ENCODE peak calls at places on chromosomes 2 and 18, in four cellular contexts. U is cardiac muscle cell, O is GM23338, C is aorta. X is an unnamed sample. For H3K4me1, the result is how much of the 10 kb centered on the place peaks cover.

GRCh38 chr2:12412898-12413305 is 303.8 kb upstream of the TRIB2 start:
- DNase-seq in U (no peak), C (no peak), O (no peak), X (no peak)

GRCh38 chr2:222404126-222404891 is 20.0 kb upstream of the SGPP2 start:
- DNase-seq in U (no peak), O (no peak), C (peak), X (no peak)

GRCh38 chr2:55364189-55365055 is 55.2 kb downstream of the CCDC88A start:
- DNase-seq in O (no peak), C (no peak), U (no peak), X (no peak)

GRCh38 chr2:53593891-53594585 is 173.6 kb upstream of the CHAC2 start:
- DNase-seq in O (no peak), U (no peak), C (no peak), X (no peak)

GRCh38 chr2:120736202-120736954 is 710 bp downstream of the GLI2 start:
- DNase-seq in O (peak), C (no peak), U (peak), X (peak)

GRCh38 chr2:120436885-120437603 is 91.1 kb downstream of the INHBB start:
- DNase-seq in O (peak), U (no peak), C (no peak), X (peak)

GRCh38 chr2:118989481-118989880 is 47.5 kb downstream of the MARCO start:
- DNase-seq in U (no peak), C (no peak), O (no peak), X (no peak)

GRCh38 chr2:238277695-238278094 is 10.7 kb downstream of the PER2 start:
- DNase-seq in O (peak), U (no peak), C (peak), X (peak)

GRCh38 chr2:79876430-79876829 is 363.6 kb downstream of the CTNNA2 start:
- DNase-seq in C (no peak), U (peak), O (peak), X (no peak)

GRCh38 chr2:181678033-181678586 is 2.2 kb downstream of the NEUROD1 start:
- DNase-seq in O (peak), C (peak), U (peak), X (no peak)

GRCh38 chr2:46812381-46813024 is 103.1 kb downstream of the MCFD2 start:
- DNase-seq in O (no peak), C (peak), U (no peak), X (no peak)

GRCh38 chr18:56869189-56869777 is 218.1 kb downstream of the WDR7 start:
- DNase-seq in U (peak), C (no peak), O (peak), X (no peak)

GRCh38 chr2:143296089-143296488 is 166.9 kb downstream of the ARHGAP15 start:
- DNase-seq in C (no peak), O (peak), U (no peak), X (no peak)

GRCh38 chr2:11539317-11540147 is 5.7 kb downstream of the GREB1 start:
- DNase-seq in C (no peak), U (peak), O (peak), X (no peak)

GRCh38 chr18:68454511-68455228 is 260.2 kb downstream of the TMX3 start:
- DNase-seq in O (no peak), U (no peak), C (no peak), X (no peak)

GRCh38 chr2:190746971-190747761 is 98.3 kb downstream of the NAB1 start:
- DNase-seq in O (peak), U (peak), C (no peak), X (no peak)

GRCh38 chr2:17621781-17622180 is 81.3 kb downstream of the VSNL1 start:
- DNase-seq in C (no peak), O (no peak), U (no peak), X (no peak)

GRCh38 chr2:18455256-18455862 is 105.1 kb downstream of the RDH14 start:
- DNase-seq in O (peak), U (peak), C (no peak), X (no peak)

GRCh38 chr18:58603365-58604067 is 25.4 kb downstream of the ALPK2 start:
- DNase-seq in U (peak), O (no peak), C (no peak), X (no peak)

GRCh38 chr2:172328103-172328835 is 99.1 kb upstream of the ITGA6 start:
- DNase-seq in O (no peak), C (no peak), U (no peak), X (no peak)

GRCh38 chr2:24329700-24330099 is 30.6 kb downstream of the ITSN2 start:
- DNase-seq in O (no peak), C (no peak), U (no peak), X (no peak)

GRCh38 chr18:8695932-8696510 is 9.3 kb upstream of the MTCL1 start:
- DNase-seq in U (no peak), O (no peak), C (no peak), X (peak)

GRCh38 chr2:20052229-20052871 is 922 bp upstream of the LAPTM4A start:
- DNase-seq in U (no peak), O (peak), C (no peak), X (no peak)

GRCh38 chr2:229342376-229342775 is 71.3 kb upstream of the PID1 start:
- DNase-seq in C (peak), U (peak), O (peak), X (no peak)

GRCh38 chr2:62197017-62197586 is 1.2 kb downstream of the B3GNT2 start:
- DNase-seq in U (peak), C (no peak), O (no peak), X (peak)

GRCh38 chr2:63189026-63189425 is 138.4 kb downstream of the OTX1 start:
- DNase-seq in C (no peak), O (peak), U (peak), X (no peak)

GRCh38 chr2:136530154-136530553 is 235.2 kb upstream of the THSD7B start:
- DNase-seq in O (peak), C (no peak), U (peak), X (no peak)

GRCh38 chr2:120642646-120643045 is 93.0 kb upstream of the GLI2 start:
- DNase-seq in U (no peak), O (no peak), C (no peak), X (no peak)

GRCh38 chr2:11080253-11081115 is 74.8 kb upstream of the SLC66A3 start:
- DNase-seq in C (no peak), U (no peak), O (peak), X (no peak)

GRCh38 chr2:25714740-25715139 is 41.4 kb upstream of the DTNB start:
- DNase-seq in U (no peak), O (peak), C (no peak), X (no peak)

GRCh38 chr2:191626497-191627151 is 51.3 kb upstream of the NABP1 start:
- DNase-seq in C (no peak), O (no peak), U (no peak), X (no peak)

GRCh38 chr2:190216829-190217228 is 102.8 kb downstream of the HIBCH start:
- DNase-seq in C (peak), O (peak), U (peak), X (no peak)

GRCh38 chr2:1514391-1515072 is 101.3 kb downstream of the TPO start:
- DNase-seq in U (no peak), C (no peak), O (no peak), X (no peak)

GRCh38 chr2:112812318-112813042 is 24.1 kb downstream of the IL1B start:
- DNase-seq in C (no peak), U (no peak), O (no peak), X (no peak)

GRCh38 chr2:217798191-217798590 is 204.6 kb downstream of the TNS1 start:
- DNase-seq in O (no peak), C (no peak), U (no peak), X (no peak)
- H3K4me1 ChIP-seq in O (under half), C (under half), U (under half), X (under half)

GRCh38 chr2:162581931-162582330 is 238.0 kb downstream of the GCA start:
- DNase-seq in O (no peak), U (no peak), C (no peak), X (no peak)
- H3K4me1 ChIP-seq in O (under half), U (under half), C (under half), X (under half)

DNA sequence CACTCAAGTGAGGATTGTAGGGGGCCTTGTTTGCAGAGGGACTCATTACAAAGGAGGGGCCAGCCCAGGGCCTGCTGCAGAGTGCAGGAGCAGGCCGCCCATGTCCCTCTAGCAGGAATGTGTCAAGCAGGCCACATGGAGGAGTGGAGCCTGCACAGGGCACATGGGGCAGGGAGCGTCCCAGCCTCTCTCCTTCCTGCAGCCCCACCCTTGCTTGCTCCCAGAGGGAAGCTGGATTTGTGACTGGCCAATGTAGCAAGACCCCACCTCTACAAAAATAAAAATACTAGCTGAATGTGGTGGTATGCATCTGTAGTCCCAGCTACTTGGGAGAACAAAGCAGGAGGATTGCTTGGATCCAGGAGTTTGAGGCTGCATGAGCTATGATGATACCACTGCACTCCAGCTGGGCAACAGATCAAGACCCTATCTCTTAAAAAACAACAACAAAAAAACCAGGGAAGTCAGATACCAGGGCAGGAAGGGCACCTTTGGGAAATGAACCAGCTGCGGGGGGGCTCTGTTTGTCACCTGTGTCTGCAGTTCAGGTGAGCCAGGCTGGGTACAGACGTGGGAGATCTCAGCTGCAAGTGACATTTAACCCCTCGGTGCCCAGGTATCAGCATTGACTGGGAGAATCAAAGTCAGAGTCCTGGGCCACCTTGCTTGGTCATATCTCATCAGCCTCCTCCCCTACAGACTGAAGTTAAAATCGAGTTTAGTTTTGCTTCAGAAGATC is 27.7 kb downstream of the IMPA2 start:
- DNase-seq in C (no peak), O (no peak), U (no peak), X (no peak)
- H3K4me1 ChIP-seq in C (under half), O (under half), U (under half), X (under half)

GRCh38 chr18:3593381-3593903 is 143.5 kb downstream of the TGIF1 start:
- DNase-seq in U (no peak), O (peak), C (peak), X (no peak)

GRCh38 chr18:3592864-3593263 is 142.9 kb downstream of the TGIF1 start:
- DNase-seq in C (no peak), O (peak), U (no peak), X (no peak)

GRCh38 chr18:3595282-3596273 is 145.6 kb downstream of the TGIF1 start:
- DNase-seq in C (peak), U (no peak), O (no peak), X (peak)

GRCh38 chr18:3594760-3595241 is 144.8 kb downstream of the TGIF1 start:
- DNase-seq in O (no peak), C (peak), U (no peak), X (no peak)

GRCh38 chr18:3593904-3594759 is 144.2 kb downstream of the TGIF1 start:
- DNase-seq in O (peak), U (peak), C (peak), X (peak)
- H3K4me1 ChIP-seq in O (half or more), U (under half), C (under half), X (under half)

DNA sequence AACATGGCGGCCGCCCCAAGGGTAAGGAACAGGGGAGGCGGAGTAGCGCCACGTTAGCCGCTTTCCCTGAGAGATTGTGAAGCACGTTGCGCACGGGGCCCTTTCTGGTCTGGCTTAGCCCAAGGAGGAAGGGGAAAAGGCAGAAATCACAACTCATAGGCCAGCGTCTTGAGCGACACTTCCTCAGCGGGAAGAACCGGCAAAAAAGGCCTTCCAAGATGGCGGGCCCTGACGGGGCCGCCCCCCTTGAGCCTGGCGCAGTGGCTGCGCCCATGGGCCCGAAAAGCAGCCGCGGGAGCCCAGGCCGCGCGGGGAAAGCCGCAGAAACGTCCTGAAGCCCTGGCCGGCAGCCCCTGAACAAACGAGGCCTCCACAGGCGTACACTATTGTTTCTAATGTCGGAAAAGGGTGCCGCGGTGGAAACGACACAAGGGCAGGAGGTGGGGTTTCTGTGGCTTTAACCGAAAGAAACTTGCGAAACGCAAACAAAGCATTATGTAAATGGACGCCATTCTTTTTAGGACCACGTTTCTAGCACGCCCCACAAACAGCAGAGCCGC is 919 bp upstream of the PCBP1 start:
- DNase-seq in O (peak), U (peak), C (peak), X (peak)
- H3K4me1 ChIP-seq in O (under half), U (under half), C (under half), X (under half)

DNA sequence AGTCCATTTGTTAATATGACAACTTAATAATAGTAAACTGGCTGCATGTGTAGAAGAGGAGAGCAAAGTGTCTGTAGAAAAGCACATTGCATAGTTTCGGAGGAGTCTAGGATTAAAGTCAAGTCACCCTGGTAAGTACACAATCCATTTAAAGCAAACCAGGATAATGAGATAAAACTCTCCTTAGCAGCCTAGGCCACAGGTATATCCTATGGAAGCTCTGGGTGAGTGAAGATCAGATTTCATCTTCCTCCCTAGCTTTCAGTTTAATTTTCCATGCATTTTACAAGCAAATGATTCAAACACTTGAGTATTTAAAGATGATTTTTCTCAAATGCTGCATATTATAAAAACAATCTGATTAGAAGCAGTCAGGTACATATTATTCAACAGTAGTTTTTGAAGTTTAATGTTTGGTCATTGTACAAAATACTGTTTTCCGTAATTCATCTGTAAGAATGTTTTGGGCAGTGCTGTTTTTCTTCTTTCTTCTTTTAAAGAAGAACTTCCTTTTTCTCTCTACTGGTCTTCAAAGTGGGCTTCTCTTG is 10.2 kb downstream of the CERS6 start:
- DNase-seq in C (no peak), U (no peak), O (no peak), X (no peak)
- H3K4me1 ChIP-seq in C (under half), U (under half), O (half or more), X (under half)

GRCh38 chr2:65231121-65231520 is 3.5 kb downstream of the ACTR2 start:
- DNase-seq in O (no peak), U (no peak), C (no peak), X (no peak)
- H3K4me1 ChIP-seq in O (under half), U (under half), C (under half), X (under half)

DNA sequence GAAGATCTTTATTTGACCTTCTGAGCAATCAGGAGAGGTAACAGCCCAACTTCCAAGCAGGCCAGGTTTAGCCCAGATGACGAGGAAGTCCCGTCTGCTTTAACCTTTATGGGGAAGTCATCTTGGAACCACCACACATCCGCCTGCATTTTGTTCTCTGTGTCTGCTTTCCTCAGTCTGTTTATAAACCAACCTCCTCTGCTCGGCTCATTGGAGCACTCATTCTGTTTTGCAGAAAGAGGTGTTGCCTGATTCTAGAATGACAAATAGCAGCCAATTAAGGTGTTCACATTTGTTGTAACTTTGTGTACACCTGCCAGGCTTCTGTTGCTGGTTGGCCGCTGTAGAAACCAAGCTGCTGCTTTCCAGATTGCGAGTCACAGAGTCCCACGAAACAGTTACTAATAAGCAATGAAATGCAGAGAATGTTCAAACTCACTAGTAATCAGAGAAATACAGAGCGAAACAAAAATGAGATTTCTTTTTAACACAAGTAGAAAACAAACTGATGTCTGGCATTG is 64.2 kb downstream of the MBP start:
- DNase-seq in O (no peak), U (no peak), C (no peak), X (no peak)
- H3K4me1 ChIP-seq in O (under half), U (under half), C (under half), X (under half)

GRCh38 chr18:52439457-52439856 is 99.5 kb downstream of the DCC start:
- DNase-seq in U (peak), C (no peak), O (no peak), X (no peak)

DNA sequence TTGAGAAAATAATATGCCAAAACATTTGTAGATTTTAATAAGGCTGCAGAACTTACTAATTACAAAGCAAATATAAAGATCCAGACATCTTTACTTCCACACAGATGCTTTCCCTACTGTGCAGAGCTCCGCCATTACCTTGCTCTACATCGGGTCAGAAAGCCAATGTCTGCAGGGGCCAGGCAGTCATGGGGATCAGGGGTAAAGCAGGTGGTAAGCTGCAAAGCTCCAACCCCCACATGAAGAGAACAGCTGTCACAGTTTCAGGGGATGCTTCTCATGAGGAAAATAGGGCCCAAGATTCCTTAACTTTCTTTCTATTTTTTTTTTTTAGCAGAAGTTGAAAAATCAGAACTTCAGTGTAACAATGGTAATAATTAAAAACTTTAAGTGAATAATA is 102.7 kb downstream of the DCC start:
- DNase-seq in U (no peak), C (no peak), O (no peak), X (no peak)
- H3K4me1 ChIP-seq in U (under half), C (under half), O (under half), X (under half)

GRCh38 chr2:234747032-234747431 is 204.8 kb upstream of the SH3BP4 start:
- DNase-seq in C (no peak), O (no peak), U (no peak), X (no peak)
- H3K4me1 ChIP-seq in C (under half), O (under half), U (under half), X (under half)

X was measured in Peyer's patch.